ENCODE peak calls at places on chromosomes 5 and 9, in ten cellular contexts. O is naive B cell; M is aorta; R is HTR-8/SVneo; S is WTC11; V is stimulated activated CD8-positive, alpha-beta memory T cell treated with anti-CD3 and anti-CD28 coated beads, Interleukin-7, amount 100 ng/mL, for 1 hour; E is stimulated activated naive CD8-positive, alpha-beta T cell treated with anti-CD3 and anti-CD28 coated beads, Interleukin-15, Interleukin-2, amounts not matched to agents 100 U/mL and 50 U/mL, for 24 hours; Z is hippocampal formation; I is stimulated activated CD4-positive, alpha-beta T cell treated with anti-CD3 and anti-CD28 coated beads, TNF-alpha, amount 100 ng/mL, for 24 hours; C is caudate nucleus. A is an unnamed sample.

GRCh38 chr9:6944093-6944551 is 186.3 kb downstream of the KDM4C start:
- DNase-seq in O (no peak), M (no peak), R (no peak), S (no peak), V (no peak), E (no peak), Z (no peak), I (no peak), C (no peak), A (no peak)

GRCh38 chr5:139639619-139640431 is 8.3 kb upstream of the CXXC5 start:
- DNase-seq in O (no peak), M (no peak), R (no peak), S (no peak), V (no peak), E (peak), Z (no peak), I (no peak), C (peak), A (no peak)

GRCh38 chr9:89905628-89906338 is 301.0 kb downstream of the GADD45G start:
- DNase-seq in O (no peak), M (no peak), R (no peak), S (no peak), V (no peak), E (no peak), Z (no peak), I (no peak), C (no peak), A (no peak)

GRCh38 chr9:7967093-7967827 is 167.7 kb upstream of the DMAC1 start:
- DNase-seq in O (no peak), M (no peak), R (no peak), S (no peak), V (no peak), E (no peak), Z (no peak), I (no peak), C (no peak), A (no peak)

GRCh38 chr9:18245911-18246310 is 228.0 kb upstream of the ADAMTSL1 start:
- DNase-seq in O (no peak), M (no peak), R (no peak), S (no peak), V (no peak), E (no peak), Z (no peak), I (no peak), C (no peak), A (no peak)

GRCh38 chr9:121842612-121842978 is 191.2 kb downstream of the DAB2IP start:
- DNase-seq in O (no peak), M (no peak), R (no peak), S (no peak), V (no peak), E (no peak), Z (no peak), I (no peak), C (no peak), A (no peak)

GRCh38 chr9:106875548-106875947 is 12.6 kb downstream of the ZNF462 start:
- DNase-seq in O (no peak), M (no peak), R (no peak), S (no peak), V (no peak), E (no peak), Z (no peak), I (no peak), C (no peak), A (no peak)

GRCh38 chr9:30382271-30382670 is 2002.2 kb upstream of the ACO1 start:
- DNase-seq in O (no peak), M (no peak), R (no peak), S (no peak), V (no peak), E (no peak), Z (no peak), I (no peak), C (no peak), A (no peak)

GRCh38 chr9:110104201-110104845 is 103.6 kb downstream of the C9orf152 start:
- DNase-seq in O (no peak), M (no peak), R (no peak), S (no peak), V (no peak), E (no peak), Z (no peak), I (no peak), C (no peak), A (no peak)